ENCODE peak calls at places on chromosome 20, in eight cellular contexts. One of them, this sample, is unnamed.

GRCh38 chr20:38304845-38305447 is 990 bp downstream of the BPI start:
- DNase-seq in tibial nerve: no peak
- DNase-seq in cardiac muscle cell: peak; percentile 6
- DNase-seq in fibroblast of lung: no peak
- DNase-seq in CD8-positive, alpha-beta memory T cell: no peak
- DNase-seq in CD8-positive, alpha-beta T cell: no peak
- DNase-seq in GM12878: no peak
- DNase-seq in sigmoid colon: no peak
- DNase-seq in this sample: no peak

GRCh38 chr20:1242530-1242929 is 16.7 kb downstream of the RAD21L1 start:
- DNase-seq in CD8-positive, alpha-beta memory T cell: no peak
- DNase-seq in cardiac muscle cell: no peak
- DNase-seq in fibroblast of lung: peak; percentile 96
- DNase-seq in sigmoid colon: no peak
- DNase-seq in GM12878: no peak
- DNase-seq in CD8-positive, alpha-beta T cell: no peak
- DNase-seq in tibial nerve: no peak
- DNase-seq in this sample: peak; percentile 64

GRCh38 chr20:37526238-37526838 is 1.3 kb downstream of the BLCAP start:
- DNase-seq in tibial nerve: no peak
- DNase-seq in fibroblast of lung: peak; percentile 51
- DNase-seq in sigmoid colon: no peak
- DNase-seq in GM12878: no peak
- DNase-seq in CD8-positive, alpha-beta memory T cell: no peak
- DNase-seq in cardiac muscle cell: peak; percentile 66
- DNase-seq in CD8-positive, alpha-beta T cell: no peak
- DNase-seq in this sample: peak; percentile 57

GRCh38 chr20:7702141-7702540 is 238.1 kb downstream of the HAO1 start:
- DNase-seq in sigmoid colon: no peak
- DNase-seq in GM12878: no peak
- DNase-seq in CD8-positive, alpha-beta memory T cell: no peak
- DNase-seq in tibial nerve: no peak
- DNase-seq in fibroblast of lung: no peak
- DNase-seq in CD8-positive, alpha-beta T cell: no peak
- DNase-seq in cardiac muscle cell: no peak
- DNase-seq in this sample: no peak

GRCh38 chr20:61328906-61329558 is 77.0 kb downstream of the CDH4 start:
- DNase-seq in tibial nerve: no peak
- DNase-seq in fibroblast of lung: no peak
- DNase-seq in cardiac muscle cell: no peak
- DNase-seq in CD8-positive, alpha-beta T cell: no peak
- DNase-seq in GM12878: no peak
- DNase-seq in sigmoid colon: no peak
- DNase-seq in CD8-positive, alpha-beta memory T cell: no peak
- DNase-seq in this sample: peak; percentile 14

GRCh38 chr20:38497246-38497645 is 24.6 kb downstream of the RALGAPB start:
- DNase-seq in sigmoid colon: no peak
- DNase-seq in GM12878: no peak
- DNase-seq in CD8-positive, alpha-beta memory T cell: no peak
- DNase-seq in tibial nerve: no peak
- DNase-seq in fibroblast of lung: peak; percentile 52
- DNase-seq in CD8-positive, alpha-beta T cell: no peak
- DNase-seq in cardiac muscle cell: no peak
- DNase-seq in this sample: peak; percentile 67

GRCh38 chr20:38170914-38171300 is 5.8 kb upstream of the TGM2 start:
- DNase-seq in fibroblast of lung: peak; percentile 36
- DNase-seq in GM12878: no peak
- DNase-seq in sigmoid colon: peak; percentile 52
- DNase-seq in CD8-positive, alpha-beta memory T cell: no peak
- DNase-seq in cardiac muscle cell: no peak
- DNase-seq in CD8-positive, alpha-beta T cell: no peak
- DNase-seq in tibial nerve: no peak
- DNase-seq in this sample: no peak

GRCh38 chr20:62137478-62138203 is 5.6 kb downstream of the PSMA7 start:
- DNase-seq in fibroblast of lung: no peak
- DNase-seq in GM12878: no peak
- DNase-seq in tibial nerve: no peak
- DNase-seq in cardiac muscle cell: no peak
- DNase-seq in CD8-positive, alpha-beta T cell: no peak
- DNase-seq in CD8-positive, alpha-beta memory T cell: no peak
- DNase-seq in sigmoid colon: no peak
- DNase-seq in this sample: no peak

GRCh38 chr20:25750765-25751696 is 54.4 kb upstream of the ZNF337 start:
- DNase-seq in CD8-positive, alpha-beta T cell: peak; percentile 55
- DNase-seq in sigmoid colon: peak; percentile 79
- DNase-seq in CD8-positive, alpha-beta memory T cell: peak; percentile 56
- DNase-seq in tibial nerve: peak; percentile 21
- DNase-seq in GM12878: peak; percentile 9
- DNase-seq in fibroblast of lung: peak; percentile 16
- DNase-seq in cardiac muscle cell: peak; percentile 31
- DNase-seq in this sample: no peak

GRCh38 chr20:40442181-40442963 is 246.7 kb downstream of the MAFB start:
- DNase-seq in cardiac muscle cell: peak; percentile 14
- DNase-seq in CD8-positive, alpha-beta memory T cell: no peak
- DNase-seq in sigmoid colon: no peak
- DNase-seq in tibial nerve: no peak
- DNase-seq in GM12878: no peak
- DNase-seq in fibroblast of lung: no peak
- DNase-seq in CD8-positive, alpha-beta T cell: no peak
- DNase-seq in this sample: no peak

GRCh38 chr20:36479938-36480337 is 61.4 kb upstream of the MYL9 start:
- DNase-seq in CD8-positive, alpha-beta memory T cell: no peak
- DNase-seq in sigmoid colon: no peak
- DNase-seq in GM12878: no peak
- DNase-seq in cardiac muscle cell: no peak
- DNase-seq in fibroblast of lung: no peak
- DNase-seq in tibial nerve: no peak
- DNase-seq in CD8-positive, alpha-beta T cell: no peak
- DNase-seq in this sample: no peak

GRCh38 chr20:32539817-32540675 is 45.1 kb downstream of the NOL4L start:
- DNase-seq in GM12878: no peak
- DNase-seq in CD8-positive, alpha-beta memory T cell: peak; percentile 76
- DNase-seq in tibial nerve: no peak
- DNase-seq in CD8-positive, alpha-beta T cell: peak; percentile 80
- DNase-seq in cardiac muscle cell: no peak
- DNase-seq in sigmoid colon: no peak
- DNase-seq in fibroblast of lung: no peak
- DNase-seq in this sample: no peak

GRCh38 chr20:63204362-63204761 is 11.6 kb downstream of the YTHDF1 start:
- DNase-seq in fibroblast of lung: no peak
- DNase-seq in GM12878: no peak
- DNase-seq in cardiac muscle cell: no peak
- DNase-seq in CD8-positive, alpha-beta T cell: no peak
- DNase-seq in CD8-positive, alpha-beta memory T cell: no peak
- DNase-seq in sigmoid colon: no peak
- DNase-seq in tibial nerve: no peak
- DNase-seq in this sample: no peak

GRCh38 chr20:44733341-44734069 is 12.2 kb upstream of the KCNK15 start:
- DNase-seq in tibial nerve: peak; percentile 57
- DNase-seq in CD8-positive, alpha-beta memory T cell: peak; percentile 62
- DNase-seq in sigmoid colon: peak; percentile 86
- DNase-seq in cardiac muscle cell: peak; percentile 75
- DNase-seq in GM12878: no peak
- DNase-seq in fibroblast of lung: peak; percentile 48
- DNase-seq in CD8-positive, alpha-beta T cell: peak; percentile 51
- DNase-seq in this sample: peak; percentile 66

GRCh38 chr20:58630063-58630462 is 21.0 kb upstream of the STX16 start:
- DNase-seq in GM12878: no peak
- DNase-seq in CD8-positive, alpha-beta T cell: no peak
- DNase-seq in tibial nerve: no peak
- DNase-seq in sigmoid colon: no peak
- DNase-seq in cardiac muscle cell: no peak
- DNase-seq in CD8-positive, alpha-beta memory T cell: no peak
- DNase-seq in fibroblast of lung: peak; percentile 77
- DNase-seq in this sample: peak; percentile 88

GRCh38 chr20:24746351-24746685 is 202.8 kb upstream of the CST7 start:
- DNase-seq in tibial nerve: no peak
- DNase-seq in CD8-positive, alpha-beta memory T cell: no peak
- DNase-seq in fibroblast of lung: peak; percentile 19
- DNase-seq in GM12878: no peak
- DNase-seq in cardiac muscle cell: no peak
- DNase-seq in CD8-positive, alpha-beta T cell: no peak
- DNase-seq in sigmoid colon: no peak
- DNase-seq in this sample: no peak

GRCh38 chr20:45444050-45444449 is 25.5 kb upstream of the WFDC2 start:
- DNase-seq in sigmoid colon: no peak
- DNase-seq in fibroblast of lung: no peak
- DNase-seq in CD8-positive, alpha-beta T cell: peak; percentile 15
- DNase-seq in GM12878: no peak
- DNase-seq in CD8-positive, alpha-beta memory T cell: peak; percentile 47
- DNase-seq in cardiac muscle cell: no peak
- DNase-seq in tibial nerve: no peak
- DNase-seq in this sample: no peak

GRCh38 chr20:25046181-25046641 is 11.7 kb downstream of the ACSS1 start:
- DNase-seq in fibroblast of lung: no peak
- DNase-seq in sigmoid colon: peak; percentile 51
- DNase-seq in CD8-positive, alpha-beta memory T cell: no peak
- DNase-seq in GM12878: no peak
- DNase-seq in tibial nerve: no peak
- DNase-seq in cardiac muscle cell: no peak
- DNase-seq in CD8-positive, alpha-beta T cell: no peak
- DNase-seq in this sample: no peak

GRCh38 chr20:62807444-62808210 is 3.0 kb downstream of the OGFR start:
- DNase-seq in CD8-positive, alpha-beta memory T cell: no peak
- DNase-seq in GM12878: no peak
- DNase-seq in fibroblast of lung: no peak
- DNase-seq in tibial nerve: no peak
- DNase-seq in cardiac muscle cell: no peak
- DNase-seq in CD8-positive, alpha-beta T cell: no peak
- DNase-seq in sigmoid colon: no peak
- DNase-seq in this sample: no peak

GRCh38 chr20:24634855-24635254 is 165.4 kb downstream of the SYNDIG1 start:
- DNase-seq in tibial nerve: no peak
- DNase-seq in CD8-positive, alpha-beta T cell: no peak
- DNase-seq in CD8-positive, alpha-beta memory T cell: no peak
- DNase-seq in cardiac muscle cell: peak; percentile 31
- DNase-seq in GM12878: no peak
- DNase-seq in fibroblast of lung: peak; percentile 90
- DNase-seq in sigmoid colon: no peak
- DNase-seq in this sample: peak; percentile 78

GRCh38 chr20:50514750-50515149 is 4.6 kb downstream of the PTPN1 start:
- DNase-seq in tibial nerve: no peak
- DNase-seq in sigmoid colon: no peak
- DNase-seq in GM12878: peak; percentile 57
- DNase-seq in CD8-positive, alpha-beta memory T cell: no peak
- DNase-seq in cardiac muscle cell: no peak
- DNase-seq in fibroblast of lung: no peak
- DNase-seq in CD8-positive, alpha-beta T cell: no peak
- DNase-seq in this sample: no peak

GRCh38 chr20:50517817-50518154 is 7.6 kb downstream of the PTPN1 start:
- DNase-seq in fibroblast of lung: peak; percentile 47
- DNase-seq in cardiac muscle cell: no peak
- DNase-seq in tibial nerve: no peak
- DNase-seq in GM12878: no peak
- DNase-seq in CD8-positive, alpha-beta memory T cell: peak; percentile 43
- DNase-seq in CD8-positive, alpha-beta T cell: peak; percentile 27
- DNase-seq in sigmoid colon: no peak
- DNase-seq in this sample: no peak

GRCh38 chr20:50516935-50517816 is 7.0 kb downstream of the PTPN1 start:
- DNase-seq in sigmoid colon: no peak
- DNase-seq in CD8-positive, alpha-beta memory T cell: no peak
- DNase-seq in GM12878: no peak
- DNase-seq in CD8-positive, alpha-beta T cell: no peak
- DNase-seq in cardiac muscle cell: no peak
- DNase-seq in fibroblast of lung: no peak
- DNase-seq in tibial nerve: no peak
- DNase-seq in this sample: no peak

GRCh38 chr20:50515471-50516106 is 5.4 kb downstream of the PTPN1 start:
- DNase-seq in sigmoid colon: no peak
- DNase-seq in cardiac muscle cell: no peak
- DNase-seq in tibial nerve: no peak
- DNase-seq in CD8-positive, alpha-beta memory T cell: no peak
- DNase-seq in GM12878: no peak
- DNase-seq in CD8-positive, alpha-beta T cell: no peak
- DNase-seq in fibroblast of lung: peak; percentile 50
- DNase-seq in this sample: no peak

GRCh38 chr20:50516180-50516934 is 6.2 kb downstream of the PTPN1 start:
- DNase-seq in cardiac muscle cell: no peak
- DNase-seq in GM12878: peak; percentile 87
- DNase-seq in fibroblast of lung: no peak
- DNase-seq in sigmoid colon: no peak
- DNase-seq in CD8-positive, alpha-beta memory T cell: no peak
- DNase-seq in CD8-positive, alpha-beta T cell: no peak
- DNase-seq in tibial nerve: no peak
- DNase-seq in this sample: no peak
- H3K27ac ChIP-seq in cardiac muscle cell: no peak overlapping the region
- H3K27ac ChIP-seq in GM12878: peak overlapping the region; percentile 98
- H3K27ac ChIP-seq in fibroblast of lung: no peak overlapping the region
- H3K27ac ChIP-seq in sigmoid colon: peak overlapping the region; percentile 23
- H3K27ac ChIP-seq in CD8-positive, alpha-beta memory T cell: peak overlapping the region; percentile 38
- H3K27ac ChIP-seq in CD8-positive, alpha-beta T cell: no peak overlapping the region
- H3K27ac ChIP-seq in tibial nerve: no peak overlapping the region
- H3K27ac ChIP-seq in this sample: no peak overlapping the region

GRCh38 chr20:23363257-23363649 is 1.3 kb downstream of the GZF1 start:
- DNase-seq in sigmoid colon: no peak
- DNase-seq in tibial nerve: no peak
- DNase-seq in fibroblast of lung: no peak
- DNase-seq in GM12878: no peak
- DNase-seq in CD8-positive, alpha-beta T cell: no peak
- DNase-seq in CD8-positive, alpha-beta memory T cell: no peak
- DNase-seq in cardiac muscle cell: no peak
- DNase-seq in this sample: no peak
- H3K4me3 ChIP-seq in sigmoid colon: peak overlapping the region; percentile 82
- H3K4me3 ChIP-seq in tibial nerve: peak overlapping the region; percentile 100
- H3K4me3 ChIP-seq in fibroblast of lung: peak overlapping the region; percentile 87
- H3K4me3 ChIP-seq in GM12878: peak overlapping the region; percentile 81
- H3K4me3 ChIP-seq in CD8-positive, alpha-beta T cell: no peak overlapping the region
- H3K4me3 ChIP-seq in CD8-positive, alpha-beta memory T cell: peak overlapping the region; percentile 58
- H3K4me3 ChIP-seq in cardiac muscle cell: peak overlapping the region; percentile 59
- H3K4me3 ChIP-seq in this sample: peak overlapping the region; percentile 87

GRCh38 chr20:48201881-48202280 is 416.6 kb upstream of the SULF2 start:
- DNase-seq in GM12878: no peak
- DNase-seq in cardiac muscle cell: no peak
- DNase-seq in CD8-positive, alpha-beta T cell: no peak
- DNase-seq in tibial nerve: no peak
- DNase-seq in CD8-positive, alpha-beta memory T cell: no peak
- DNase-seq in sigmoid colon: no peak
- DNase-seq in fibroblast of lung: no peak
- DNase-seq in this sample: no peak
- H3K36me3 ChIP-seq in GM12878: no peaks in the 10 kb centered on the region
- H3K36me3 ChIP-seq in cardiac muscle cell: no peaks in the 10 kb centered on the region
- H3K36me3 ChIP-seq in CD8-positive, alpha-beta T cell: no peaks in the 10 kb centered on the region
- H3K36me3 ChIP-seq in tibial nerve: no peaks in the 10 kb centered on the region
- H3K36me3 ChIP-seq in CD8-positive, alpha-beta memory T cell: no peaks in the 10 kb centered on the region
- H3K36me3 ChIP-seq in sigmoid colon: no peaks in the 10 kb centered on the region
- H3K36me3 ChIP-seq in fibroblast of lung: no peaks in the 10 kb centered on the region
- H3K36me3 ChIP-seq in this sample: no peaks in the 10 kb centered on the region

DNA sequence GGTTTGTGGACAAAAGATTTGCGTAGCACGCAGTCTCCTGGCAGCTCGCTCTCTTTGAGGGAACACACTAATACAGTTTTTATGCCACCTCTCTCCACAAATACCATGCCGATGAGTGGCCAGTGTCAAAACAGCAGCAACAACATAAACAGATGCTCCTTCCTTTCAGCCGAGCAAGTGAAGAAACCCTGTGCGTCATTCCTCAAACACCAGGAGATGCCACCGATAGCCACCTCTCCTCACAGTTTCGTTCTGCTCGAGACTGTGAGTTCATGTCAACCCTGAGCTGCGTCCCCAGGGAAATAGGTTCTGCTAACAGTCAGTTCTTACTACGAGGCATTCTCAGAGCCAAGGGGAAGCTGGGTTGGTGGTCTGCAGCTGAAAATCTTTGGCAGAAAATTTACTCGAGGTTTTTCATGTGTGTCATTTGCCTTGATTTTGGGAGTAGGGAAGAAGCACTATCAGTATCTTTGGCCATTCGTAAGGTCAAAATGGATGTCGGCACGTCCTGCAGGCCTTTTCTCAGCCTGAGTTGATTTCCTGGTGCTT is 59.9 kb downstream of the EYA2 start:
- DNase-seq in tibial nerve: no peak
- DNase-seq in sigmoid colon: peak; percentile 32
- DNase-seq in CD8-positive, alpha-beta memory T cell: no peak
- DNase-seq in CD8-positive, alpha-beta T cell: no peak
- DNase-seq in cardiac muscle cell: no peak
- DNase-seq in fibroblast of lung: peak; percentile 99
- DNase-seq in GM12878: no peak
- DNase-seq in this sample: peak; percentile 96
- H3K27ac ChIP-seq in tibial nerve: no peak overlapping the region
- H3K27ac ChIP-seq in sigmoid colon: no peak overlapping the region
- H3K27ac ChIP-seq in CD8-positive, alpha-beta memory T cell: no peak overlapping the region
- H3K27ac ChIP-seq in CD8-positive, alpha-beta T cell: no peak overlapping the region
- H3K27ac ChIP-seq in cardiac muscle cell: no peak overlapping the region
- H3K27ac ChIP-seq in fibroblast of lung: peak overlapping the region; percentile 77
- H3K27ac ChIP-seq in GM12878: no peak overlapping the region
- H3K27ac ChIP-seq in this sample: peak overlapping the region; percentile 91